ENCODE peak calls at places on chromosomes 4 and X, in four cellular contexts. L is GM20000, N is AG10803, X is left ventricle myocardium inferior. V is an unnamed sample.
A peak's percentile ranks its signal among the peaks of the same experiment; 100 is the strongest.

GRCh38 chrX:16786791-16787735 is 797 bp downstream of the TXLNG start:
- DNase-seq in L (peak; percentile 46), X (no peak), N (no peak), V (peak; percentile 0)

GRCh38 chr4:32136081-32136787 is 1416.1 kb downstream of the PCDH7 start:
- DNase-seq in X (no peak), N (no peak), L (no peak), V (no peak)

GRCh38 chr4:124278477-124278876 is 434.1 kb downstream of the ANKRD50 start:
- DNase-seq in L (no peak), X (no peak), N (peak; percentile 17), V (peak; percentile 45)

GRCh38 chrX:77070108-77070918 is 376.9 kb upstream of the FGF16 start:
- DNase-seq in X (no peak), N (no peak), L (no peak), V (no peak)

GRCh38 chr4:88705805-88706518 is 8.3 kb upstream of the NAP1L5 start:
- DNase-seq in L (no peak), N (peak; percentile 58), X (no peak), V (peak; percentile 32)

GRCh38 chr4:2927696-2928075 is 35.5 kb downstream of the NOP14 start:
- DNase-seq in X (no peak), N (no peak), L (no peak), V (no peak)

GRCh38 chr4:44118971-44119680 is 329.5 kb downstream of the KCTD8 start:
- DNase-seq in L (no peak), N (no peak), X (no peak), V (no peak)

GRCh38 chr4:26613242-26613641 is 29.4 kb downstream of the TBC1D19 start:
- DNase-seq in L (no peak), N (no peak), X (no peak), V (no peak)

GRCh38 chrX:54182194-54182863 is 725 bp downstream of the FAM120C start:
- DNase-seq in L (peak; percentile 67), X (peak; percentile 55), N (peak; percentile 29), V (peak; percentile 9)

GRCh38 chr4:12712648-12713339 is 771.3 kb downstream of the RAB28 start:
- DNase-seq in X (no peak), L (no peak), N (no peak), V (no peak)

GRCh38 chrX:2690856-2691542 is at the start of gene CD99:
- DNase-seq in X (peak; percentile 96), L (peak; percentile 96), N (peak; percentile 91), V (peak; percentile 67)

GRCh38 chr4:28772066-28772465 is 1911.4 kb downstream of the STIM2 start:
- DNase-seq in N (peak; percentile 65), X (no peak), L (no peak), V (peak; percentile 68)

GRCh38 chr4:76892601-76893000 is 5.3 kb downstream of the SOWAHB start:
- DNase-seq in L (no peak), X (no peak), N (peak; percentile 45), V (no peak)

GRCh38 chr4:185587444-185588161 is 52.3 kb upstream of the PDLIM3 start:
- DNase-seq in X (no peak), L (peak; percentile 84), N (no peak), V (no peak)

GRCh38 chr4:186932196-186932595 is 208.5 kb upstream of the FAT1 start:
- DNase-seq in N (no peak), X (no peak), L (no peak), V (no peak)

GRCh38 chr4:84511703-84512102 is 12.6 kb upstream of the NKX6-1 start:
- DNase-seq in X (no peak), N (no peak), L (no peak), V (no peak)

GRCh38 chrX:16239211-16239610 is 71.9 kb downstream of the MAGEB17 start:
- DNase-seq in X (no peak), L (no peak), N (peak; percentile 75), V (peak; percentile 70)

GRCh38 chrX:9847071-9847470 is 60.8 kb downstream of the SHROOM2 start:
- DNase-seq in X (no peak), L (no peak), N (peak; percentile 37), V (peak; percentile 25)

GRCh38 chr4:135741583-135741982 is 1540.0 kb upstream of the PABPC4L start:
- DNase-seq in N (no peak), X (no peak), L (no peak), V (no peak)

GRCh38 chr4:93184093-93184492 is 644.5 kb upstream of the ATOH1 start:
- DNase-seq in L (no peak), N (no peak), X (no peak), V (no peak)

GRCh38 chr4:125357675-125358074 is 42.9 kb downstream of the FAT4 start:
- DNase-seq in N (no peak), X (no peak), L (no peak), V (no peak)

GRCh38 chrX:154799554-154800348 is 5.5 kb downstream of the MPP1 start:
- DNase-seq in N (no peak), X (no peak), L (no peak), V (no peak)

DNA sequence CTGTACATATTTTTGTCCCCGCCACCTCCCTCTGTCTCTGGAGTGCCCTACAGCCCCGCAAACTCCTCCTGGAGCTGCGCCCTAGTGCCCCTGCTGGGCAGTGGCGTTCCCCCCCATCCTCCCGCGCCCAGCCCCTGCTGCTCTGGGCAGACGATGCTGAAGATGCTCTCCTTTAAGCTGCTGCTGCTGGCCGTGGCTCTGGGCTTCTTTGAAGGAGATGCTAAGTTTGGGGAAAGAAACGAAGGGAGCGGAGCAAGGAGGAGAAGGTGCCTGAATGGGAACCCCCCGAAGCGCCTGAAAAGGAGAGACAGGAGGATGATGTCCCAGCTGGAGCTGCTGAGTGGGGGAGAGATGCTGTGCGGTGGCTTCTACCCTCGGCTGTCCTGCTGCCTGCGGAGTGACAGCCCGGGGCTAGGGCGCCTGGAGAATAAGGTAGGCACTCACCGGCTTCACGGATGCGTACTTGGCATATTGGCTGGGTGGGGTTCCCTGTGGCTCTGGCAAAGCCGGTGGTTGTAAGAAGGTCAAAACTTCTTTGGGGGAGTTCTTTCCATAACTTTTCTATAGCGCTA is 653 bp downstream of the HHIP start:
- DNase-seq in X (no peak), L (peak; percentile 32), N (no peak), V (no peak)
- TF ChIP-seq CTCF in X (no peak), L (no peak), N (no peak), V (peak; percentile 32)

DNA sequence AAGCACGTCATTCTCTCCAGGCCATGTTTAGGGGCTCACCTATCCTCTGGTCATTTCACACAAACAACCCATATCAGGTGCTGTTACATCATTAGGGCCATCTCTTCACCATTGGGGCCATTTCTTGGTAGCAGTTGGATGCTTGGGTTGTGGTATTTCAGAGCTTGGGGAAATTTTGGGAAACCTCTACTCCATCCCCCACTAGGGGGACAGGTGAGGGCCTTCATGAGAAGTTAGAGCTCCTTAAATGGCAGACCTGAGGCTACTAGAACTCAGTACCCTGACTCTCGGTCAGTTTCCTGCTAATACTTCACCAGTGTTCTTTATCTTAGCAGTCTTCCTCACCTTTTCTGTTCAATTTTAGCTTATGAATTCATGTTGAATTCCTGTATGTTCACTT is 50.2 kb downstream of the ZNF827 start:
- DNase-seq in X (no peak), N (no peak), L (no peak), V (no peak)
- TF ChIP-seq CTCF in X (no peak), N (peak; percentile 9), L (no peak), V (peak; percentile 48)

GRCh38 chr4:6986781-6987565 is 56.2 kb upstream of the TADA2B start:
- DNase-seq in X (peak; percentile 95), N (peak; percentile 91), L (peak; percentile 98), V (peak; percentile 89)
- TF ChIP-seq CTCF in X (no peak), N (no peak), L (no peak), V (peak; percentile 27)

DNA sequence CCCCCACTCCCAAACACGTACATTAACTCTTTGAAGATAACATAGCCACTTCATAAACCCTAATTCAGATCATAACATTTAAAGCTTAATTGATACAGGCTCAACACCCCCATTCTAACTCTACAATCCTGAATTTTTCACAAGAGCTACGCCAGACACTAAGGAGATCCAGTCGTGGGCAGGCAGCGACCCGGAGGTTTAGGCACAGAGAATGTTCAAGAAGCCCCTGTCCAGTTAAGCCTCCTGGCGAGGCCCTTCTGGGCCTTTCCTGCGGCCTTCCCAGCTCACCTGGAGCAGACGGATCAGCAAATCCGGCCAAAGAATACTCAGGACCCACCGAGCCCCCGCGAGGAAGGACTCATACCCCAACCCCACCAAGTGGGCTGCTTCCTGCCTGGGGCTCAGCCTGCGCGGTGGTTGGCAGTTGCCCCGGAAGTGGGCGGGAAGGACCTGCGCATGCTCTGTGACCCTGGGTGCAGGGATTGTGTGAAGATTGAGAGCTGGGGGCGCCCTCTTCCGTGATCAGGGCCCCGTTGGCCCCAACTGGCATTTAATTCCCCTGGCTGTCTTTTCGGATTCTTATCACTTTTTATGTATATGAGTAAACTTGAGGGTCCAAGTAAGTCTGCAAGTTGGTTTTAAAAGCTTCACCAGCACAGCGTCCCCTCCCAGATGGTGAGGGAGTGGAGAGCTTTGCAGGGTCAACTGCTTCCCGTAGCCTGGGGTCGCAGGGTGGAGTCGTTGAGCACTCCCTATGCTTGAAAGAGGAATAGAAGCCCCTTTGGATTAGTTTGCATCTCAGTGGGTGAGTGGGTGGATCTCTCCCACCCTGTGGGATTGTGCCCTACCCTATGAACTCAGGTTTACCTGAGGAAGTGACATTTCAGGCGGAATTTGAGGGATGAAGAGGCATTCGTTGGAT is at the start of gene TRIM61:
- DNase-seq in X (peak; percentile 74), L (peak; percentile 79), N (peak; percentile 60), V (no peak)
- TF ChIP-seq CTCF in X (no peak), L (peak; percentile 24), N (peak; percentile 33), V (no peak)

GRCh38 chr4:137823007-137823406 is 290.7 kb upstream of the PCDH18 start:
- DNase-seq in L (no peak), N (no peak), X (no peak), V (no peak)

GRCh38 chr4:137825505-137825904 is 293.2 kb upstream of the PCDH18 start:
- DNase-seq in N (no peak), X (no peak), L (no peak), V (no peak)

GRCh38 chr4:137819964-137820383 is 287.7 kb upstream of the PCDH18 start:
- DNase-seq in L (peak; percentile 9), N (peak; percentile 57), X (no peak), V (peak; percentile 42)
- TF ChIP-seq CTCF in L (peak; percentile 15), N (peak; percentile 73), X (peak; percentile 49), V (peak; percentile 79)

GRCh38 chr4:114132830-114133229 is 153.4 kb upstream of the ARSJ start:
- DNase-seq in X (no peak), L (no peak), N (no peak), V (no peak)
- TF ChIP-seq CTCF in X (no peak), L (no peak), N (peak; percentile 23), V (peak; percentile 63)

DNA sequence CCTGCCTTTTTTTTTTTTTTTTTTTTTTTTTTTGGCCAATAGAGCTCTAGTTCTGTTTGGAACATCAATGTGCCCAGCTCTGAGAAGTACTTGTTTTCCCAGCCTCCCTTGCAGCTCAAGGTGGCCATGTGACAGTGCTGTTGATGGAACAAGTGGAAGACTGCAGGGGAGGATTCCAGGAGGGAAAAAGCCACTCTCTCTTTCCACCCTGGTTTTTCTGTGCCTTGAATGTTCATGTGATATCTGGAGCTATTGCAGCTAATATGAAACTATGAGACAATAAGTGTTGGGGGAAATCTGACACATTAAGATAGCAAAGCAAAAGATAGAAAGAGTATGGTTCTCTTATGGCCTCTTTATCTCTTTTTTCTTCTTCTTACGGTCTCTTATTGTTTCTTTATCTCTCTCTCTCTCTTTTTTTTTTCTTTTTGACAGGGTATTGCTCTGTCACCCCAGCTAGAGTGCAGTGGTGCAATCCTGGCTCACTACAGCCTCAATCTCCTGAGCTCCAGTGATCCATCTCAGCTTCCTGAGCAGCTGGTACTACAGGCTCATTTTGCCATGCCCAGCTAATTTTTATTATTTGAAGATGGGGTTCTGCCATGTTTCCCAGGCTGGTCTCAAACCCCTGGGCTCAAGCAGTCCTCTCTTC is 192.0 kb upstream of the LNX1 start:
- DNase-seq in L (no peak), N (no peak), X (no peak), V (no peak)
- TF ChIP-seq CTCF in L (no peak), N (no peak), X (no peak), V (no peak)

GRCh38 chrX:68989865-68990606 is 161.2 kb downstream of the EFNB1 start:
- DNase-seq in X (no peak), N (peak; percentile 82), L (no peak), V (peak; percentile 45)
- TF ChIP-seq CTCF in X (no peak), N (no peak), L (no peak), V (no peak)

V was measured in HFFc6.